ENCODE peak calls at places on chromosome 5, in four cellular contexts. C is GM13976, K is occipital lobe, H is NCI-H1930. G is an unnamed sample.

GRCh38 chr5:96781031-96781733 is 26.6 kb downstream of the ERAP1 start:
- DNase-seq in C (no peak), K (no peak), H (no peak), G (no peak)

GRCh38 chr5:137743031-137743640 is 7.2 kb upstream of the KLHL3 start:
- DNase-seq in C (peak; percentile 42), K (peak; percentile 13), H (peak; percentile 37), G (no peak)

GRCh38 chr5:59390074-59390659 is 503.4 kb downstream of the PDE4D start:
- DNase-seq in K (no peak), H (peak; percentile 16), C (peak; percentile 23), G (no peak)

GRCh38 chr5:24623018-24623417 is 21.8 kb downstream of the CDH10 start:
- DNase-seq in C (no peak), K (no peak), H (no peak), G (no peak)

GRCh38 chr5:32500206-32500605 is 55.7 kb upstream of the ZFR start:
- DNase-seq in H (no peak), K (no peak), C (no peak), G (no peak)

GRCh38 chr5:101102506-101102905 is 199.4 kb upstream of the ST8SIA4 start:
- DNase-seq in C (no peak), H (no peak), K (no peak), G (no peak)

GRCh38 chr5:172701336-172702061 is 60.4 kb downstream of the NEURL1B start:
- DNase-seq in H (no peak), C (no peak), K (no peak), G (no peak)

GRCh38 chr5:77679791-77680190 is 41.3 kb upstream of the OTP start:
- DNase-seq in H (no peak), C (no peak), K (no peak), G (no peak)

GRCh38 chr5:123585871-123586270 is 73.9 kb downstream of the CSNK1G3 start:
- DNase-seq in C (no peak), H (no peak), K (no peak), G (no peak)

GRCh38 chr5:174172104-174172965 is 126.8 kb downstream of the NSG2 start:
- DNase-seq in K (peak; percentile 25), C (no peak), H (no peak), G (peak; percentile 67)

GRCh38 chr5:175778951-175779475 is 92.4 kb upstream of the CPLX2 start:
- DNase-seq in H (no peak), C (no peak), K (peak; percentile 61), G (no peak)

GRCh38 chr5:90353254-90353653 is 56.3 kb downstream of the CETN3 start:
- DNase-seq in K (no peak), C (no peak), H (no peak), G (no peak)

GRCh38 chr5:154285661-154286408 is 95.3 kb downstream of the GALNT10 start:
- DNase-seq in C (no peak), K (no peak), H (no peak), G (peak; percentile 25)

GRCh38 chr5:107425541-107426031 is 245.2 kb downstream of the EFNA5 start:
- DNase-seq in K (no peak), H (no peak), C (no peak), G (no peak)

GRCh38 chr5:73883646-73884045 is 257.6 kb downstream of the ARHGEF28 start:
- DNase-seq in C (no peak), H (no peak), K (no peak), G (no peak)

GRCh38 chr5:43040287-43041098 is at the start of gene ANXA2R:
- DNase-seq in H (peak; percentile 97), K (peak; percentile 13), C (peak; percentile 62), G (no peak)

GRCh38 chr5:72109625-72110024 is 2.4 kb downstream of the MAP1B start:
- DNase-seq in K (no peak), H (peak; percentile 28), C (no peak), G (no peak)

GRCh38 chr5:148425808-148426207 is 42.0 kb downstream of the FBXO38 start:
- DNase-seq in C (no peak), H (no peak), K (no peak), G (no peak)

GRCh38 chr5:136686192-136686872 is 321.0 kb upstream of the TRPC7 start:
- DNase-seq in K (no peak), H (no peak), C (no peak), G (no peak)

GRCh38 chr5:131264453-131265200 is 774 bp downstream of the CDC42SE2 start:
- DNase-seq in C (no peak), H (no peak), K (peak; percentile 50), G (no peak)

GRCh38 chr5:150809363-150809762 is 30.8 kb downstream of the SMIM3 start:
- DNase-seq in C (no peak), H (no peak), K (no peak), G (no peak)

GRCh38 chr5:88847410-88847809 is 35.6 kb downstream of the MEF2C start:
- DNase-seq in K (no peak), H (no peak), C (no peak), G (no peak)

GRCh38 chr5:27797220-27797619 is 758.8 kb upstream of the CDH9 start:
- DNase-seq in K (no peak), C (no peak), H (no peak), G (no peak)

GRCh38 chr5:144581044-144581443 is 410.4 kb downstream of the KCTD16 start:
- DNase-seq in K (no peak), H (no peak), C (no peak), G (no peak)

GRCh38 chr5:69075522-69076169 is 18.2 kb upstream of the SLC30A5 start:
- DNase-seq in C (no peak), K (no peak), H (no peak), G (no peak)

GRCh38 chr5:93585753-93586385 is 2.8 kb downstream of the NR2F1 start:
- DNase-seq in K (no peak), C (no peak), H (no peak), G (peak; percentile 44)

GRCh38 chr5:168532471-168532870 is 3.4 kb downstream of the FBLL1 start:
- DNase-seq in K (no peak), H (no peak), C (no peak), G (no peak)

G was measured in vagina.